ENCODE peak calls at places on chromosomes 12 and 14, in seven cellular contexts. L, W, Y, K, V, U and H are unnamed samples.

GRCh38 chr14:24376448-24377070 is 8.6 kb downstream of the NFATC4 start:
- DNase-seq in L (no peak), W (no peak), Y (no peak), K (no peak), V (no peak), U (no peak), H (no peak)

GRCh38 chr12:104510145-104510872 is 53.6 kb downstream of the CHST11 start:
- DNase-seq in L (no peak), W (no peak), Y (no peak), K (no peak), V (no peak), U (no peak), H (no peak)

GRCh38 chr12:101009274-101009673 is 200.8 kb downstream of the SLC5A8 start:
- DNase-seq in L (no peak), W (no peak), Y (no peak), K (no peak), V (no peak), U (no peak), H (no peak)

GRCh38 chr12:82835217-82835616 is 148.5 kb downstream of the TMTC2 start:
- DNase-seq in L (no peak), W (no peak), Y (peak; percentile 24), K (no peak), V (peak; percentile 51), U (no peak), H (no peak)

GRCh38 chr12:132376464-132376830 is 47.1 kb upstream of the GALNT9 start:
- DNase-seq in L (no peak), W (no peak), Y (no peak), K (no peak), V (no peak), U (no peak), H (no peak)

GRCh38 chr14:91649930-91650329 is 82.0 kb downstream of the CATSPERB start:
- DNase-seq in L (peak; percentile 56), W (no peak), Y (no peak), K (no peak), V (peak; percentile 5), U (no peak), H (no peak)

GRCh38 chr14:20662968-20663731 is 21.2 kb upstream of the RNASE4 start:
- DNase-seq in L (peak; percentile 86), W (peak; percentile 16), Y (no peak), K (peak; percentile 67), V (peak; percentile 71), U (peak; percentile 35), H (peak; percentile 77)

GRCh38 chr14:69360438-69361108 is 37.5 kb downstream of the ERH start:
- DNase-seq in L (no peak), W (no peak), Y (no peak), K (no peak), V (no peak), U (no peak), H (no peak)

GRCh38 chr14:61527325-61528100 is 167.8 kb upstream of the HIF1A start:
- DNase-seq in L (no peak), W (no peak), Y (no peak), K (no peak), V (peak; percentile 73), U (no peak), H (no peak)

GRCh38 chr12:47397664-47398281 is 308.1 kb downstream of the RPAP3 start:
- DNase-seq in L (no peak), W (no peak), Y (peak; percentile 58), K (no peak), V (peak; percentile 73), U (no peak), H (no peak)

GRCh38 chr12:122080149-122081107 is 1.9 kb downstream of the MLXIP start:
- DNase-seq in L (peak; percentile 74), W (peak; percentile 15), Y (peak; percentile 36), K (no peak), V (peak; percentile 66), U (no peak), H (peak; percentile 65)

GRCh38 chr12:123816896-123817537 is 54.9 kb downstream of the DNAH10 start:
- DNase-seq in L (no peak), W (no peak), Y (no peak), K (no peak), V (no peak), U (no peak), H (no peak)

GRCh38 chr14:51014086-51014485 is 69.8 kb upstream of the PYGL start:
- DNase-seq in L (no peak), W (no peak), Y (no peak), K (no peak), V (peak; percentile 66), U (no peak), H (no peak)